ENCODE peak calls at places on chromosomes 3 and 15, in seven cellular contexts. D is GM12878, M is transverse colon, P is A549, J is K562, C is esophagus muscularis mucosa, B is sigmoid colon. A is an unnamed sample.

GRCh38 chr3:15204005-15204404 is 2.0 kb upstream of the CAPN7 start:
- DNase-seq in P (peak; percentile 17), B (peak; percentile 58), M (no peak), J (peak; percentile 36), C (no peak), D (no peak), A (no peak)

GRCh38 chr3:10667269-10667668 is 148.8 kb upstream of the SLC6A11 start:
- DNase-seq in C (no peak), P (no peak), J (no peak), D (peak; percentile 17), B (no peak), M (no peak), A (no peak)

GRCh38 chr3:152211655-152212054 is 57.1 kb upstream of the MBNL1 start:
- DNase-seq in B (no peak), C (no peak), M (no peak), P (no peak), D (no peak), J (no peak), A (no peak)

GRCh38 chr15:69887018-69887417 is 210.7 kb downstream of the TLE3 start:
- DNase-seq in B (no peak), J (no peak), P (no peak), M (no peak), D (no peak), C (no peak), A (no peak)

GRCh38 chr3:94654096-94654495 is 591.2 kb downstream of the NSUN3 start:
- DNase-seq in B (no peak), C (no peak), J (no peak), D (no peak), P (no peak), M (no peak), A (no peak)

GRCh38 chr3:101183151-101183550 is 137.2 kb downstream of the IMPG2 start:
- DNase-seq in J (no peak), D (no peak), B (no peak), M (no peak), C (peak; percentile 42), P (no peak), A (no peak)

GRCh38 chr15:76533060-76533955 is 196.7 kb downstream of the ISL2 start:
- DNase-seq in D (no peak), C (no peak), M (no peak), P (peak; percentile 51), B (no peak), J (no peak), A (no peak)

GRCh38 chr15:70234256-70234965 is 136.7 kb upstream of the TLE3 start:
- DNase-seq in C (no peak), J (no peak), M (no peak), D (no peak), P (no peak), B (peak; percentile 44), A (no peak)

GRCh38 chr15:81924667-81925183 is 121.1 kb downstream of the MEX3B start:
- DNase-seq in J (no peak), M (no peak), B (no peak), D (no peak), C (no peak), P (no peak), A (no peak)

GRCh38 chr3:17257269-17257668 is 372.5 kb downstream of the PLCL2 start:
- DNase-seq in C (no peak), B (no peak), P (no peak), J (no peak), D (no peak), M (no peak), A (no peak)

GRCh38 chr3:21750831-21751391 is at the start of gene ZNF385D:
- DNase-seq in D (no peak), M (no peak), J (no peak), P (no peak), B (peak; percentile 76), C (peak; percentile 93), A (no peak)

GRCh38 chr3:152379415-152380042 is 110.8 kb downstream of the MBNL1 start:
- DNase-seq in J (no peak), M (no peak), D (no peak), B (no peak), P (no peak), C (no peak), A (no peak)

GRCh38 chr15:40278026-40278425 is 4.8 kb downstream of the ANKRD63 start:
- DNase-seq in D (no peak), J (no peak), M (no peak), B (no peak), P (no peak), C (no peak), A (no peak)

GRCh38 chr15:84750583-84751092 is 2.2 kb downstream of the ZNF592 start:
- DNase-seq in D (no peak), J (no peak), C (no peak), B (no peak), M (no peak), P (no peak), A (no peak)

GRCh38 chr3:42024578-42025387 is 62.9 kb upstream of the ULK4 start:
- DNase-seq in J (no peak), D (no peak), M (no peak), C (no peak), B (no peak), P (no peak), A (no peak)

GRCh38 chr3:42023380-42023779 is 61.5 kb upstream of the ULK4 start:
- DNase-seq in M (no peak), C (no peak), B (no peak), P (no peak), D (no peak), J (peak; percentile 33), A (no peak)

GRCh38 chr3:42028474-42028873 is 62.7 kb upstream of the TRAK1 start:
- DNase-seq in P (no peak), D (no peak), C (no peak), M (no peak), B (peak; percentile 37), J (no peak), A (no peak)

GRCh38 chr3:42022355-42022754 is 60.5 kb upstream of the ULK4 start:
- DNase-seq in B (no peak), D (no peak), J (no peak), M (no peak), P (no peak), C (no peak), A (no peak)

DNA sequence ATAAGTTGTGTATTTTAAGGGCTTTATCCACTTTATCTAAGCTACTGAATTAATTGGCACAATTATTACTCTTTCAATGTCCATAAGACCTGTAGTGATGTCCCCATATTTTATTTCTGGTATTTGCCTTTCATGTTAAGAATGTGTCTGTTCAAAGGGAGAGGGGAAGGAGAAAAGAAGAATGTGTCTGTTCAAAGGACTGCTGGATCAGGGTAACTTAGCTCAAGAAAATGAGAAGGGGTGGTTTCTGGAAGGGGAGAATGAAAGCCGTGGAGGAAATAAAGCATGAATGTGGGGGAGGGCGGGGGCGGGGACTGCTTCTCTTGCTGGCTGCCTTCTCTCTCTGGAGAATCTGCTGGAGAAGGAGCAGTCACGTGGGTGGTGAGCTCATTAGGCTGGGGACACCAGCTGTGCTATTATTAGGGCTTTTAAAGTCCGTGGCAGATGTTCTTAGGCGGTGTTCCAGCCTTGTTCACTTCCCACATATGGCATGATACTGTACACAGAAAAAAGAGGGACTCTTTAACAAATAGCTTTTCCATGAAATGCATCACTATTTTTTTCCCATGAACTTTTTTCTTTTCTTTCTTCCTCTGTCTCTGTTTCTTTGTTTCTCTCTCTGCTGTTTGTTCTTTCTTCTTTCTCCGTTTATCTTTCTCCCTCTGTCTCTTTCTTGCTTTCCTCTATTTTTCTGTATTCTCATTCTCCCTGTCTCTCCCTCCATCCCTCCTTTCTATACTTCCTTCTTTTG is 63.7 kb upstream of the ULK4 start:
- DNase-seq in M (peak; percentile 85), J (peak; percentile 87), D (no peak), C (peak; percentile 98), B (peak; percentile 98), P (peak; percentile 67), A (peak; percentile 79)
- TF ChIP-seq EP300 in M (no peak), J (peak; percentile 31), D (no peak), C (no peak), B (no peak), P (no peak), A (peak; percentile 49)

DNA sequence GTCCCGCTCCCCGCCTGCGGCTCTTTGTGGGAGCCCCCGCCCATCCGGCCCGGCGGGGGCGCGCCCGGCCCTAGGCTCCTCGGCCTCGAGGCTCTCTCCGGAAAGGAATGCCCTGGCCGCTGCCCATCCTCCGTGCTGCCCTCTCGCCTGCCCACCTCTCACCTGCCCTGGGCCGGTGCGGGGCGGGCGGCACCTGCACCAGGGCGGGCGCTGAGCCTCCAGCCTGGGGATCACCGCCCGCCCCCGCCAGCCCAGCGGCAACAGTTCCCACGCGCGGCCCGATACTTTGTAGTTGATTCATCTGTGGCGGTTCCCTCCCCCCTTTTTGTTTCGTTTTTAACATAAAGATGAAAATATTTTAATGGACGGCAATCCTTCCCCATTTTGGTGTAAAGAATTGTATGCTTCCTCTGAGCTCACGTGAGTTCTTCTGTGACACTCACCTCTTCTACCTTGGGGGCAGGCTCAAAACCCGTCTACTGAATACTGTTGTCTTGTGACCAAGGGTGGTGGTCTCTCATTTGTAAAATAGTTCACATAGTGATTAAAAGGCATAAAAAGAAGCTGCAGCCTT is 1.9 kb downstream of the KLF13 start:
- DNase-seq in B (no peak), D (no peak), P (peak; percentile 30), J (peak; percentile 63), C (no peak), M (no peak), A (no peak)
- TF ChIP-seq POLR2A in B (no peak), D (no peak), P (no peak), J (no peak), C (no peak), M (no peak), A (no peak)

DNA sequence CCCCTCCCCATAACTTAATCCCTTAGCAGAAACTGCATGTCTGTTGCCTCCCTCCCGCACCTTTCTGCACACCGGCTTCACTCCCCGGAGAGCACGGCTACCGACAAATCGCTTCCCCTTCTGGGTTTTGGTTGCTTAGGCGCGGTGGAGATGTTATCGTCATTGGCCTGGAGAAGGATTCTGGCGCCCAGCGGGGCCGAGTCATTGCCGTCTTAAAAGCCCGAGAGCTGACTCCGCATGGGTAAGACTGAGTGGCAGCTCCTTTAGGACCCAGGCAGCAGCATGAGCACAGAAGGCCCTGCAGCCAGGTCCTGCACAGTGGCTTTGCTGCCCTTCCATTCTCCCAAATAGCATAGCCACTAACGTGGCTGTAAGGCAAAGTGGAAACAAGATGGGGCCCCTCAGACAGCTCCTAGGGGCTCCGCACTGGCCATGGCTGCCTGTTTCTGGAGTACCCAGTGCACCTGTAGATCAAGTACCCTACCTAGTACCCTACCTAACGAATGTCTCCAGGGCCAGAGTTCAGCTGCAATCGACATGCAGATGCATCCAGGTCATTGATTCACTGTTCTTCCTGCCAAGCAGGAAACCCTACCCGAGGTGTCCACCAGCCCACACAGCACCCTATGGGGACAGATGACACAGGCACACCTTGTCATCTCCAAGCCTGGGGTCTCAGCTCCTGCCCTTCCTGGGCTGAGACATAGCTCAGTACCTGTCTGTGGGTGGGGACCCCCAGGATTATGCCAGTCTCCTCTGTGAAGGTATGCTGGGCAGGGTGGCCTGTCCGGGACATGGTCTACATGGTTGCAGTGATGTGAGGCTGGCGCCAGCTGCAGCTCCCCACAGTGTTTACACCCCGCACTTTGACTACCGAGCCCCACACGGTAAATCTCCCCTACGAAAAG is 147.6 kb downstream of the LRRK1 start:
- DNase-seq in D (no peak), C (no peak), P (no peak), B (no peak), M (no peak), J (peak; percentile 45), A (no peak)
- H3K4me1 ChIP-seq in D (no peaks in the 10 kb centered on the region), C (peaks cover 37% of the 10 kb centered on the region), P (no peaks in the 10 kb centered on the region), B (peaks cover 24% of the 10 kb centered on the region), M (peaks cover 6% of the 10 kb centered on the region), J (no peaks in the 10 kb centered on the region), A (peaks cover 5% of the 10 kb centered on the region)

DNA sequence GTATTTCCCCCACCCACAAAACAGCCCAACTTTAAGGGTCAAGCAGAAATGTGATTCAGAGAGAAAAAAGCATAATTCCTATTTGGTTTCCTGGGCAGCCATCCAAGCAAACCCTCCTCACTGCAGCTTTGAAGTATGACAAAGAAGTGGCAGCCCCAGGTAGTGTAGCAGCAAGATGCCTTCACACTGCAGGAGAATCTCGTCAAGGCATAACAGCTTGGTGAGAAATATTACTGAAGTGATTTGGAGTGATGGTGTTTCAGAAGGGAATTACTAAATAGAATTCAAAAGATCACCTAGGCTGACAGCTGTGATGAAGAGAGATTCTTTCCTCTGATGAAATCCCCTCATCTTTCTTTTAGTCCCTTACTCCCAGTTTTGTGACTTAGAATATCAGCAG is 173.9 kb downstream of the PYDC2 start:
- DNase-seq in D (no peak), C (no peak), B (no peak), P (no peak), M (no peak), J (no peak), A (no peak)
- TF ChIP-seq EP300 in D (no peak), C (no peak), B (no peak), P (no peak), M (no peak), J (no peak), A (no peak)